ENCODE peak calls at places on chromosomes 7 and 10, in six cellular contexts. Q is nephron progenitor cell, Z is lower leg skin, W is endothelial cell, B is adrenal gland, L is CD14-positive monocyte. T is an unnamed sample.

GRCh38 chr10:22690614-22691431 is 23.6 kb downstream of the PIP4K2A start:
- DNase-seq in Q (no peak), Z (no peak), W (no peak), B (no peak), L (no peak), T (no peak)

GRCh38 chr10:123013456-123014419 is 4.9 kb downstream of the ACADSB start:
- DNase-seq in Q (no peak), Z (no peak), W (no peak), B (no peak), L (no peak), T (no peak)

GRCh38 chr7:137475966-137476365 is 132.4 kb upstream of the PTN start:
- DNase-seq in Q (no peak), Z (no peak), W (no peak), B (no peak), L (no peak), T (no peak)

GRCh38 chr7:54542920-54543539 is 855 bp downstream of the VSTM2A start:
- DNase-seq in Q (peak), Z (no peak), W (peak), B (no peak), L (no peak), T (no peak)

GRCh38 chr10:124648738-124649137 is 95.4 kb downstream of the FAM53B start:
- DNase-seq in Q (no peak), Z (no peak), W (no peak), B (peak), L (peak), T (no peak)

GRCh38 chr10:70190581-70190980 is 20.3 kb upstream of the SAR1A start:
- DNase-seq in Q (no peak), Z (no peak), W (no peak), B (no peak), L (no peak), T (no peak)

GRCh38 chr7:36227223-36227622 is 74.2 kb downstream of the EEPD1 start:
- DNase-seq in Q (no peak), Z (peak), W (no peak), B (peak), L (no peak), T (no peak)

GRCh38 chr7:94414481-94414880 is 19.8 kb downstream of the COL1A2 start:
- DNase-seq in Q (no peak), Z (no peak), W (no peak), B (no peak), L (no peak), T (no peak)

GRCh38 chr10:86204421-86205045 is 162.1 kb downstream of the GRID1 start:
- DNase-seq in Q (no peak), Z (no peak), W (no peak), B (no peak), L (peak), T (no peak)

GRCh38 chr10:21399392-21400015 is 126.0 kb downstream of the SKIDA1 start:
- DNase-seq in Q (no peak), Z (no peak), W (no peak), B (no peak), L (no peak), T (no peak)

GRCh38 chr10:61975107-61975932 is 73.8 kb downstream of the ARID5B start:
- DNase-seq in Q (no peak), Z (no peak), W (no peak), B (no peak), L (no peak), T (no peak)

GRCh38 chr10:75648854-75649253 is 217.4 kb downstream of the LRMDA start:
- DNase-seq in Q (no peak), Z (no peak), W (no peak), B (no peak), L (no peak), T (no peak)

GRCh38 chr10:75652136-75652535 is 220.7 kb downstream of the LRMDA start:
- DNase-seq in Q (no peak), Z (no peak), W (no peak), B (no peak), L (no peak), T (no peak)

GRCh38 chr10:75653761-75654160 is 222.3 kb downstream of the LRMDA start:
- DNase-seq in Q (no peak), Z (no peak), W (no peak), B (no peak), L (no peak), T (no peak)

GRCh38 chr10:75650648-75651047 is 219.2 kb downstream of the LRMDA start:
- DNase-seq in Q (peak), Z (no peak), W (no peak), B (no peak), L (no peak), T (no peak)

GRCh38 chr10:75651452-75651851 is 220.0 kb downstream of the LRMDA start:
- DNase-seq in Q (no peak), Z (no peak), W (no peak), B (no peak), L (no peak), T (no peak)
- TF ChIP-seq CTCF in Q (peak), Z (no peak), W (no peak), B (no peak), L (no peak), T (no peak)

GRCh38 chr7:47265621-47266020 is 316.3 kb downstream of the TNS3 start:
- DNase-seq in Q (no peak), Z (no peak), W (no peak), B (no peak), L (no peak), T (no peak)

GRCh38 chr7:47264021-47264651 is 317.8 kb downstream of the TNS3 start:
- DNase-seq in Q (no peak), Z (no peak), W (no peak), B (no peak), L (no peak), T (no peak)

GRCh38 chr7:47266799-47267198 is 315.1 kb downstream of the TNS3 start:
- DNase-seq in Q (no peak), Z (no peak), W (no peak), B (peak), L (no peak), T (no peak)

GRCh38 chr7:47267346-47267745 is 314.6 kb downstream of the TNS3 start:
- DNase-seq in Q (no peak), Z (no peak), W (no peak), B (no peak), L (no peak), T (no peak)

DNA sequence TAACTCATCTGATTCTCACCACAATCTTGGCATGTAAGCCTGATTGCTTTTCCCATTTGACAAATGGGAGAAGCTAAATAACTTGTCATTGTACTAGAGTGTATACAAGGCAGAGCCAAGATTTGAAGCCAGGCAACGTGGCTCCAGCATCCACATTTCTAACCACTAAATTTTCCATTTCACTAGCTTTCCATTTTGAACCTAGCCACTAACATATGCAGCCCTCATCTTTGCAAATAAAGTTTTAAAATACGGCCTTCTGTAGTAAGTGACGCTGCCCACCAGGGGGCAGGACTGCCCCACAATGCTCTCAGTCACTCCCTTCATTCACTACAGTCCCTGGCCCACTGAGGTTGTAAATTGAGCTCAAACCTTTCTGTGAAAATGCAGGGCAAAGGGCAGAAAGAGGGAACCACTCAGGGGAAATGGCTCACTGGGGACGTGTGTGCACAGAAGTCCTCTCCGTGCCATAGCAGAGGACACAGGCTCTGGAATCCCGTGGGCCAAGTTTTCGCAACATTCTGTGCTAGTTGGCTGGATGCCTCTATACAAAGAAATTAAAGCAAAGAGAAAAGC is 315.7 kb downstream of the TNS3 start:
- DNase-seq in Q (peak), Z (peak), W (peak), B (peak), L (no peak), T (no peak)
- TF ChIP-seq CTCF in Q (peak), Z (no peak), W (peak), B (peak), L (peak), T (peak)

DNA sequence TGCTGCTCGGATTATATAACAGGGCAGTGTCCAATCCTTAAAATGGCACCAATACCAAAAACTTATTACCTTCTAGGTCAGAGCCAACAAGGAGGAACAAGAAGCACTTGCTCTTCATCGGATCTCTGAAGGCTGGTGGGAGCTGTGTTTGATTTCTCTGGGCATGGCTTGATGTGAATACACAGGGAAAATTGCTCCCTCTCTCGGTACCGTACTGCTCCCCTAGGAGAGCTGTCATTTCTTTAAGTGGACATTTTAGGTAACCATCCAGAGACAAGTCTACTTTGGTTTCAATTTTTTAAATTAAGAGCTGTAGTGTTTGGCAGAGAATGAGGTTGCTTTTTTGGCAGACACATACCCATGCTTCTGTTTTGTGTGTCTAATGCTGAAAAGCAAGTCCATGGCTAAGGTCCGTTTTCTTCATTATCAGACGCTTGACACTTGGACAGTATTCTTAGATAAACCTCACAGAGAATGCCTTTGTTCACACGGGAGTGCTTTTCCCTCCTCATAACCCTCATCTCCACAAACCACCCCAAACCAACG is 61.2 kb upstream of the TRIL start:
- DNase-seq in Q (no peak), Z (no peak), W (no peak), B (no peak), L (no peak), T (no peak)
- TF ChIP-seq CTCF in Q (no peak), Z (no peak), W (no peak), B (no peak), L (no peak), T (no peak)

DNA sequence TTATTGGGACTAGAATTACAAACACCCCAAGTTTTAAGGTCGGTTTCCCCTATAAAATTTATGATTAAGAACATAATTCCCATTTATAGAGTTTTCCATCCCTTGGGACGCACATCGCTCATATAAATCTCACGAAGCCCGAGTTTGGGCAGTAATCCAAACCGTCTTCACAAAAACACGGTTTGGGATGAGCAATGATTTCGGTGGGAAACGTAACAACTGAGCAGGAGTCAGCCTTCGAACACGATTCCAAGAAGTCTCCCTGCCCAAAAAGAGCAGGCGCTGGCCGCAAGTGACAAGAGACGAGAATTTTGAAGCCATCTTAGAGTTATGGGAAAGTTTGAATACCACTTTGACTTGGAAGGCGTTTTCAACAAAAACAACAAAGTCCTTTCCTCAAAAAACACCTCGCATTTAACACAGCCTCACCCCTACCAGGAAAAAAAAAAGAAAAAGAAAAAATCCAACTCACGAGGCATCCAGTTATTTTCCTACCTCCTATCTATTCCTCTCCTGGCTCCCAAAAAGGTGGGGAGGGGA is 1.7 kb downstream of the SEPHS1 start:
- DNase-seq in Q (no peak), Z (no peak), W (no peak), B (peak), L (no peak), T (no peak)
- TF ChIP-seq CTCF in Q (no peak), Z (no peak), W (no peak), B (no peak), L (no peak), T (no peak)

GRCh38 chr7:103752995-103753394 is 236.5 kb downstream of the RELN start:
- DNase-seq in Q (no peak), Z (no peak), W (no peak), B (no peak), L (no peak), T (no peak)
- TF ChIP-seq CTCF in Q (no peak), Z (no peak), W (no peak), B (no peak), L (no peak), T (no peak)

DNA sequence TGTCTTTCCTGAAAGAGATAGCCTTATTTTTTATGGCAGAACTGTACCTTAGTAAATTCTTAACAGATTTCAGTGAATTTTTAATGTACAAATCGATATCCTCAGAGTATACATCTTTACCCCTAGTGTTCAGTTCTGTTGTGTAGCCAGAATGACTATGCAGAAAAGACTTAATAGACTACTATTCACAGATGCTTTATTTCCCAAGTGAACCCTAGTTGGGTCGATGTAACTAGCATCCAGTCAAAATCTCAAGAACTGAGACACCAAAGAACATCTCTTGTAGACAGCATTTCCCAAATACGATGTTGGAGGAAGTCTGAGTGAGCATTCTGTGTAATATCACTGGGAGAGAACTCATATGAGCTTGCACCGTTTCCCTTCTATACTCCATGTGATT is 1.5 kb downstream of the AKR1C3 start:
- DNase-seq in Q (no peak), Z (no peak), W (no peak), B (no peak), L (no peak), T (no peak)
- TF ChIP-seq CTCF in Q (no peak), Z (no peak), W (no peak), B (no peak), L (no peak), T (no peak)

DNA sequence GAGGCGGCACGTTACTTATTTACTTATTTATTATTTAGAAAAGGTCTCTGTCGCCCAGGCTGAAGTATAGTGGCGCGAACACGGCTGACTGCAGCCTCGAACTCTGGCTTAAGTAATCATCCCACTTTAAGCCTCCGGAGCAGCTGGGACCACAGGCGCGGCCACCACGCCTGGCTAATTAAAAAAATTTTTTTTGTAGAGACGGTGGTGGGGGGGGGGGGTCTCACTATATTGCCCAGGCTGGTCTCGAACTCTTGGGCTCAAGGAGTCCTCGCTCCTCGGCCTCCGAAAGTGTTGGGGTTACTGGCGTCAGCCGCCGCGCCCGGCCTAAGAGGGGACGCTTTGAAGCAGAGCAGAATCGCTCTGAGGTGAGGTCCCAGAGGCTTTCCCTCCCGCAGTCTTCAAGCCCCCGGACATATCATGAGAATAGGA is 675 bp upstream of the FRAT2 start:
- DNase-seq in Q (peak), Z (no peak), W (no peak), B (no peak), L (no peak), T (no peak)
- TF ChIP-seq CTCF in Q (no peak), Z (no peak), W (no peak), B (no peak), L (no peak), T (no peak)

GRCh38 chr7:7266257-7266656 is 83.9 kb downstream of the C1GALT1 start:
- DNase-seq in Q (no peak), Z (no peak), W (no peak), B (no peak), L (no peak), T (no peak)
- TF ChIP-seq CTCF in Q (no peak), Z (no peak), W (no peak), B (no peak), L (no peak), T (no peak)

GRCh38 chr7:13115829-13116228 is 428.4 kb downstream of the ARL4A start:
- DNase-seq in Q (no peak), Z (no peak), W (no peak), B (no peak), L (no peak), T (no peak)

GRCh38 chr7:13111230-13111629 is 423.8 kb downstream of the ARL4A start:
- DNase-seq in Q (no peak), Z (no peak), W (no peak), B (no peak), L (no peak), T (no peak)

GRCh38 chr7:13115157-13115772 is 427.8 kb downstream of the ARL4A start:
- DNase-seq in Q (no peak), Z (no peak), W (no peak), B (no peak), L (no peak), T (no peak)

DNA sequence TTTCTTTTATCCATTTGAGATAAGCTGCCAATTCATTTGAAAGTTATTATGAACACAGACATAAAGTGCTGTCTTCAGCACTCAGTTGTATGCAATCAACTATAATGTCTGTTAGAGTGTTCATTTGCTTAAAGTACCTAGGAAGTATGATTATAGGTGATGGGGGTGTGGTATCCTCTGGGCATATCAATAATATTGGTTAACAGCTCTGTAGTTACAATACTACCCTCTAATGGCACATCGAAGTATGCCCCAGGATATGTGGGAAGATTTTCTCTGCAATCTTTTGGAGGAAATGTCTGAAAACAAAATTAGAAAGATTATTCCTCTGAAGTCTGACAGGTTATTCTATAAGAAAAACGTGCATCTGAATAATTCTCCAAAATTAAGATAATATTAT is 429.7 kb downstream of the ARL4A start:
- DNase-seq in Q (no peak), Z (no peak), W (no peak), B (no peak), L (no peak), T (no peak)
- TF ChIP-seq CTCF in Q (peak), Z (no peak), W (peak), B (peak), L (no peak), T (no peak)

GRCh38 chr7:103524042-103524907 is 78.3 kb upstream of the SLC26A5 start:
- DNase-seq in Q (no peak), Z (no peak), W (no peak), B (peak), L (no peak), T (no peak)
- TF ChIP-seq CTCF in Q (peak), Z (no peak), W (no peak), B (no peak), L (no peak), T (no peak)

T was measured in omental fat pad.